ENCODE peak calls at places on chromosomes 3 and 15, in nine cellular contexts. One of them, this sample, is unnamed.

GRCh38 chr3:183350164-183350563 is 78.3 kb downstream of the MCF2L2 start:
- DNase-seq in cardiac muscle cell: no peak
- DNase-seq in CD8-positive, alpha-beta T cell: no peak
- DNase-seq in HepG2: no peak
- DNase-seq in lung: no peak
- DNase-seq in BJ: no peak
- DNase-seq in right lobe of liver: no peak
- DNase-seq in pancreas: no peak
- DNase-seq in brain microvascular endothelial cell: no peak
- DNase-seq in this sample: no peak

GRCh38 chr15:82021992-82022391 is 23.8 kb downstream of the MEX3B start:
- DNase-seq in cardiac muscle cell: peak
- DNase-seq in CD8-positive, alpha-beta T cell: no peak
- DNase-seq in HepG2: no peak
- DNase-seq in lung: no peak
- DNase-seq in BJ: no peak
- DNase-seq in right lobe of liver: no peak
- DNase-seq in pancreas: no peak
- DNase-seq in brain microvascular endothelial cell: peak
- DNase-seq in this sample: no peak

GRCh38 chr3:23128655-23129054 is 74.5 kb upstream of the UBE2E2 start:
- DNase-seq in cardiac muscle cell: no peak
- DNase-seq in CD8-positive, alpha-beta T cell: no peak
- DNase-seq in HepG2: no peak
- DNase-seq in lung: no peak
- DNase-seq in BJ: no peak
- DNase-seq in right lobe of liver: no peak
- DNase-seq in pancreas: no peak
- DNase-seq in brain microvascular endothelial cell: no peak
- DNase-seq in this sample: no peak

GRCh38 chr15:31164573-31164912 is 63.0 kb upstream of the TRPM1 start:
- DNase-seq in cardiac muscle cell: no peak
- DNase-seq in CD8-positive, alpha-beta T cell: no peak
- DNase-seq in HepG2: no peak
- DNase-seq in lung: no peak
- DNase-seq in BJ: no peak
- DNase-seq in right lobe of liver: no peak
- DNase-seq in pancreas: no peak
- DNase-seq in brain microvascular endothelial cell: no peak
- DNase-seq in this sample: no peak

GRCh38 chr15:51505251-51505650 is 117.3 kb downstream of the DMXL2 start:
- DNase-seq in cardiac muscle cell: no peak
- DNase-seq in CD8-positive, alpha-beta T cell: no peak
- DNase-seq in HepG2: no peak
- DNase-seq in lung: no peak
- DNase-seq in BJ: no peak
- DNase-seq in right lobe of liver: no peak
- DNase-seq in pancreas: no peak
- DNase-seq in brain microvascular endothelial cell: no peak
- DNase-seq in this sample: no peak

GRCh38 chr3:141240290-141241247 is 8.9 kb downstream of the PXYLP1 start:
- DNase-seq in cardiac muscle cell: no peak
- DNase-seq in CD8-positive, alpha-beta T cell: no peak
- DNase-seq in HepG2: no peak
- DNase-seq in lung: no peak
- DNase-seq in BJ: peak
- DNase-seq in right lobe of liver: no peak
- DNase-seq in pancreas: no peak
- DNase-seq in brain microvascular endothelial cell: no peak
- DNase-seq in this sample: no peak

GRCh38 chr15:67820992-67821783 is 4.1 kb upstream of the SKOR1 start:
- DNase-seq in cardiac muscle cell: peak
- DNase-seq in CD8-positive, alpha-beta T cell: no peak
- DNase-seq in HepG2: peak
- DNase-seq in lung: no peak
- DNase-seq in BJ: no peak
- DNase-seq in right lobe of liver: peak
- DNase-seq in pancreas: peak
- DNase-seq in brain microvascular endothelial cell: no peak
- DNase-seq in this sample: no peak

GRCh38 chr3:101038393-101038792 is 45.2 kb upstream of the ABI3BP start:
- DNase-seq in cardiac muscle cell: no peak
- DNase-seq in CD8-positive, alpha-beta T cell: no peak
- DNase-seq in HepG2: no peak
- DNase-seq in lung: no peak
- DNase-seq in BJ: no peak
- DNase-seq in right lobe of liver: no peak
- DNase-seq in pancreas: no peak
- DNase-seq in brain microvascular endothelial cell: no peak
- DNase-seq in this sample: peak

GRCh38 chr3:100106531-100107155 is 7.7 kb downstream of the FILIP1L start:
- DNase-seq in cardiac muscle cell: no peak
- DNase-seq in CD8-positive, alpha-beta T cell: no peak
- DNase-seq in HepG2: no peak
- DNase-seq in lung: no peak
- DNase-seq in BJ: no peak
- DNase-seq in right lobe of liver: no peak
- DNase-seq in pancreas: no peak
- DNase-seq in brain microvascular endothelial cell: peak
- DNase-seq in this sample: no peak

GRCh38 chr3:55521086-55522060 is 34.3 kb upstream of the WNT5A start:
- DNase-seq in cardiac muscle cell: no peak
- DNase-seq in CD8-positive, alpha-beta T cell: no peak
- DNase-seq in HepG2: no peak
- DNase-seq in lung: no peak
- DNase-seq in BJ: peak
- DNase-seq in right lobe of liver: peak
- DNase-seq in pancreas: no peak
- DNase-seq in brain microvascular endothelial cell: no peak
- DNase-seq in this sample: peak

GRCh38 chr3:25412269-25412668 is 15.8 kb upstream of the RARB start:
- DNase-seq in cardiac muscle cell: no peak
- DNase-seq in CD8-positive, alpha-beta T cell: no peak
- DNase-seq in HepG2: no peak
- DNase-seq in lung: no peak
- DNase-seq in BJ: no peak
- DNase-seq in right lobe of liver: no peak
- DNase-seq in pancreas: no peak
- DNase-seq in brain microvascular endothelial cell: peak
- DNase-seq in this sample: no peak

GRCh38 chr3:128081846-128082245 is 29.6 kb downstream of the SEC61A1 start:
- DNase-seq in cardiac muscle cell: no peak
- DNase-seq in CD8-positive, alpha-beta T cell: no peak
- DNase-seq in HepG2: no peak
- DNase-seq in lung: no peak
- DNase-seq in BJ: no peak
- DNase-seq in right lobe of liver: peak
- DNase-seq in pancreas: no peak
- DNase-seq in brain microvascular endothelial cell: peak
- DNase-seq in this sample: peak

GRCh38 chr3:71579934-71580318 is 3.6 kb downstream of the FOXP1 start:
- DNase-seq in cardiac muscle cell: peak
- DNase-seq in CD8-positive, alpha-beta T cell: no peak
- DNase-seq in HepG2: peak
- DNase-seq in lung: peak
- DNase-seq in BJ: no peak
- DNase-seq in right lobe of liver: no peak
- DNase-seq in pancreas: no peak
- DNase-seq in brain microvascular endothelial cell: peak
- DNase-seq in this sample: no peak

GRCh38 chr15:31024979-31025378 is 33.6 kb upstream of the MTMR10 start:
- DNase-seq in cardiac muscle cell: no peak
- DNase-seq in CD8-positive, alpha-beta T cell: no peak
- DNase-seq in HepG2: peak
- DNase-seq in lung: no peak
- DNase-seq in BJ: peak
- DNase-seq in right lobe of liver: no peak
- DNase-seq in pancreas: no peak
- DNase-seq in brain microvascular endothelial cell: peak
- DNase-seq in this sample: no peak

GRCh38 chr15:78855746-78856145 is 16.9 kb upstream of the MORF4L1 start:
- DNase-seq in cardiac muscle cell: no peak
- DNase-seq in CD8-positive, alpha-beta T cell: no peak
- DNase-seq in HepG2: no peak
- DNase-seq in lung: no peak
- DNase-seq in BJ: no peak
- DNase-seq in right lobe of liver: no peak
- DNase-seq in pancreas: no peak
- DNase-seq in brain microvascular endothelial cell: no peak
- DNase-seq in this sample: peak

GRCh38 chr3:72095521-72095920 is 310.6 kb upstream of the PROK2 start:
- DNase-seq in cardiac muscle cell: no peak
- DNase-seq in CD8-positive, alpha-beta T cell: no peak
- DNase-seq in HepG2: no peak
- DNase-seq in lung: no peak
- DNase-seq in BJ: no peak
- DNase-seq in right lobe of liver: no peak
- DNase-seq in pancreas: no peak
- DNase-seq in brain microvascular endothelial cell: no peak
- DNase-seq in this sample: no peak

GRCh38 chr3:123546133-123546755 is 38.6 kb downstream of the HACD2 start:
- DNase-seq in cardiac muscle cell: no peak
- DNase-seq in CD8-positive, alpha-beta T cell: no peak
- DNase-seq in HepG2: no peak
- DNase-seq in lung: no peak
- DNase-seq in BJ: peak
- DNase-seq in right lobe of liver: no peak
- DNase-seq in pancreas: no peak
- DNase-seq in brain microvascular endothelial cell: peak
- DNase-seq in this sample: no peak

GRCh38 chr3:73086071-73086494 is 24.6 kb downstream of the EBLN2 start:
- DNase-seq in cardiac muscle cell: peak
- DNase-seq in CD8-positive, alpha-beta T cell: peak
- DNase-seq in HepG2: peak
- DNase-seq in lung: no peak
- DNase-seq in BJ: no peak
- DNase-seq in right lobe of liver: no peak
- DNase-seq in pancreas: no peak
- DNase-seq in brain microvascular endothelial cell: peak
- DNase-seq in this sample: no peak

GRCh38 chr15:45645026-45645980 is 10.5 kb downstream of the SQOR start:
- DNase-seq in cardiac muscle cell: no peak
- DNase-seq in CD8-positive, alpha-beta T cell: no peak
- DNase-seq in HepG2: no peak
- DNase-seq in lung: peak
- DNase-seq in BJ: peak
- DNase-seq in right lobe of liver: no peak
- DNase-seq in pancreas: no peak
- DNase-seq in brain microvascular endothelial cell: peak
- DNase-seq in this sample: no peak
- H3K4me3 ChIP-seq in cardiac muscle cell: no peak
- H3K4me3 ChIP-seq in CD8-positive, alpha-beta T cell: no peak
- H3K4me3 ChIP-seq in HepG2: no peak
- H3K4me3 ChIP-seq in lung: no peak
- H3K4me3 ChIP-seq in BJ: no peak
- H3K4me3 ChIP-seq in right lobe of liver: no peak
- H3K4me3 ChIP-seq in pancreas: no peak
- H3K4me3 ChIP-seq in brain microvascular endothelial cell: no peak
- H3K4me3 ChIP-seq in this sample: no peak

DNA sequence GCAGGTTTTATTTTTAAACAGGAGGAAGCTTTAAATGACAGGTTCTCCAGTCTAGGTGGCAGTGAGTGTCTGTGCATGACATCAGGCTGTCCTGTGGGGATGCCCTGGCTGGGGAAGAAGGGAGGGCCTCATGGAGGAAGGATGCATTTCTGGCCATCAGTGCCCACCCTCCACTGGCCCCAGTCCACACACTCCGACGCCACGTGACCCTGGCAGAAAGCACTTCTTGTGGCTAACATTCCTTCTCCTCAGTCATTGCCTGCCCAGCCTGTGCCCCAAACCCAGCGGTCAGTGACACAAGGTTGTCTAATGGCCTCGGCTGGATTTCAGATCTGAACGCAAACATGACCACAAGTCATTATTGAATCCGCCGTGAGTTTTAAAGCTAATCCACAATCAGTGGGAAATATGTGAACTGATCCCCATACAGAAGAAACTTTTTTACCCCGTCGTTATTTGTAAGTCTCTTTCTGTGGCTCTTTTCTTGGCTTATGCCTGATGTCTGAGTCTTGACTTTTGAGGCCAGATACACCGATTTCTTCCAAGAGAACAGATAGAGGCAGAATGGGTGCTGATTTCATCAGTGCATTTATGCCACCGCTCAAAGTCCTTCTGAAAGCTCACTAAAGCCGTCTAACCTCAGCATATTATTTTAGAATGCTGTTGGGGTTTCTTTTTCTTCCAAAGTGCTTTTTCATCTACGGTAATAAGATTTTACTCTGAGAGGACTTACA is 17.3 kb upstream of the LRRK1 start:
- DNase-seq in cardiac muscle cell: no peak
- DNase-seq in CD8-positive, alpha-beta T cell: no peak
- DNase-seq in HepG2: no peak
- DNase-seq in lung: no peak
- DNase-seq in BJ: no peak
- DNase-seq in right lobe of liver: no peak
- DNase-seq in pancreas: no peak
- DNase-seq in brain microvascular endothelial cell: no peak
- DNase-seq in this sample: peak
- H3K4me3 ChIP-seq in cardiac muscle cell: no peak
- H3K4me3 ChIP-seq in CD8-positive, alpha-beta T cell: no peak
- H3K4me3 ChIP-seq in HepG2: peak
- H3K4me3 ChIP-seq in lung: no peak
- H3K4me3 ChIP-seq in BJ: no peak
- H3K4me3 ChIP-seq in right lobe of liver: no peak
- H3K4me3 ChIP-seq in pancreas: peak
- H3K4me3 ChIP-seq in brain microvascular endothelial cell: peak
- H3K4me3 ChIP-seq in this sample: no peak

GRCh38 chr15:41926184-41927056 is 32.6 kb upstream of the SPTBN5 start:
- DNase-seq in cardiac muscle cell: no peak
- DNase-seq in CD8-positive, alpha-beta T cell: no peak
- DNase-seq in HepG2: peak
- DNase-seq in lung: no peak
- DNase-seq in BJ: no peak
- DNase-seq in right lobe of liver: no peak
- DNase-seq in pancreas: no peak
- DNase-seq in brain microvascular endothelial cell: no peak
- DNase-seq in this sample: no peak
- H3K4me3 ChIP-seq in cardiac muscle cell: no peak
- H3K4me3 ChIP-seq in CD8-positive, alpha-beta T cell: no peak
- H3K4me3 ChIP-seq in HepG2: no peak
- H3K4me3 ChIP-seq in lung: no peak
- H3K4me3 ChIP-seq in BJ: no peak
- H3K4me3 ChIP-seq in right lobe of liver: no peak
- H3K4me3 ChIP-seq in pancreas: no peak
- H3K4me3 ChIP-seq in brain microvascular endothelial cell: no peak
- H3K4me3 ChIP-seq in this sample: no peak

DNA sequence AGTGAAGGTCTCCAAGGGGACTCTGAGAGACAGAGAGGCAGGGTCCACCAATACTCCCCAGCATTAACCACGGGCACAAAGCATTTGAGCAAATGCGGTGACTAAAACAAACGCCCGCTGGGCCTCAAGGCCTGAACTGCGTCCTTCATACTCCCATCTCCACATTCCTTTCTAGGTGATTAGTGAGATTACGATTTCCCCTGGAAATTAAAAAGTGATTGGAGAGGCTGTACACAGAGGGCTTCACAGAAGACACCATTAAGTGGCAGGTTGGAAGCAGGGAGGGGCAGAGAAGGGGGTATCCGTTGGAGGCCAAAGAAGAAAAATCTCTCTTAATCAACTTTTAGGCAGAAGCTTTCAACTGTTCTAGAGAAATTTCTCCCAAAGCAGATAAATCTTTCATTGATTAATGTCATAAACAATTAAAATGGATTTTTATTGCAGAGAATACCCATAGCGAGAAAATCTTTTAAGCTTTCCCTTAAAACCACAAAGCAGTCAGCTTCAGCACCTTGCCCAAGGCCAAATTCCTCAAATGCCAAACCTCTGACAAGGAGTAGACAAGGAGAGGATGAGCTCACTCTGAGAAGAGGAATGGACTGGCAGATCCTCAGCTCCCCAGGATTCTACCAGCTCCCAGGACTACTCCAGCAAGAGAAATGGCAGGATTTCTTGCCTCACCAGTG is 38.2 kb downstream of the MB21D2 start:
- DNase-seq in cardiac muscle cell: peak
- DNase-seq in CD8-positive, alpha-beta T cell: no peak
- DNase-seq in HepG2: peak
- DNase-seq in lung: no peak
- DNase-seq in BJ: peak
- DNase-seq in right lobe of liver: no peak
- DNase-seq in pancreas: no peak
- DNase-seq in brain microvascular endothelial cell: peak
- DNase-seq in this sample: peak
- H3K4me3 ChIP-seq in cardiac muscle cell: no peak
- H3K4me3 ChIP-seq in CD8-positive, alpha-beta T cell: no peak
- H3K4me3 ChIP-seq in HepG2: no peak
- H3K4me3 ChIP-seq in lung: no peak
- H3K4me3 ChIP-seq in BJ: no peak
- H3K4me3 ChIP-seq in right lobe of liver: no peak
- H3K4me3 ChIP-seq in pancreas: no peak
- H3K4me3 ChIP-seq in brain microvascular endothelial cell: no peak
- H3K4me3 ChIP-seq in this sample: no peak

This sample was measured in AG09309.